ENCODE peak calls at places on chromosome 13, in four cellular contexts. A is A549, N is HepG2, R is K562. U is an unnamed sample.

GRCh38 chr13:31088826-31089420 is 72.8 kb downstream of the HSPH1 start:
- DNase-seq in R (no peak), N (no peak), A (no peak), U (no peak)

GRCh38 chr13:96984061-96984508 is 10.2 kb downstream of the OXGR1 start:
- DNase-seq in N (no peak), R (peak; percentile 8), A (no peak), U (no peak)

GRCh38 chr13:36217456-36217855 is 3.1 kb upstream of the SOHLH2 start:
- DNase-seq in A (no peak), N (no peak), R (no peak), U (no peak)

GRCh38 chr13:74443623-74444022 is 309.4 kb upstream of the KLF12 start:
- DNase-seq in R (no peak), A (peak; percentile 32), N (no peak), U (peak; percentile 85)

GRCh38 chr13:74795526-74795925 is 661.3 kb upstream of the KLF12 start:
- DNase-seq in A (no peak), N (no peak), R (no peak), U (no peak)

GRCh38 chr13:24071016-24071415 is 89.5 kb upstream of the SPATA13 start:
- DNase-seq in A (no peak), R (no peak), N (no peak), U (no peak)

GRCh38 chr13:100240109-100240779 is 151.4 kb downstream of the PCCA start:
- DNase-seq in N (no peak), A (no peak), R (no peak), U (peak; percentile 19)

GRCh38 chr13:40206241-40207109 is 460.0 kb downstream of the FOXO1 start:
- DNase-seq in A (no peak), N (no peak), R (no peak), U (peak; percentile 7)

GRCh38 chr13:83815598-83815997 is 66.7 kb downstream of the SLITRK1 start:
- DNase-seq in R (no peak), N (no peak), A (no peak), U (no peak)

GRCh38 chr13:111217661-111218060 is 102.6 kb downstream of the ARHGEF7 start:
- DNase-seq in A (no peak), R (no peak), N (no peak), U (no peak)

GRCh38 chr13:47111499-47111898 is 214.6 kb upstream of the HTR2A start:
- DNase-seq in A (no peak), R (peak; percentile 71), N (no peak), U (no peak)

GRCh38 chr13:48291730-48292129 is 11.8 kb upstream of the RB1 start:
- DNase-seq in R (no peak), A (no peak), N (peak; percentile 41), U (no peak)

GRCh38 chr13:28573595-28574373 is 78.9 kb upstream of the FLT1 start:
- DNase-seq in N (no peak), A (no peak), R (no peak), U (no peak)

GRCh38 chr13:76861859-76862258 is 24.3 kb downstream of the KCTD12 start:
- DNase-seq in R (no peak), A (no peak), N (no peak), U (no peak)

GRCh38 chr13:68888832-68889231 is 1218.8 kb upstream of the ATXN8OS start:
- DNase-seq in R (peak; percentile 1), N (no peak), A (no peak), U (no peak)

GRCh38 chr13:38922170-38922569 is 68.5 kb downstream of the STOML3 start:
- DNase-seq in N (no peak), R (no peak), A (no peak), U (no peak)

GRCh38 chr13:98599502-98600328 is 22.8 kb upstream of the STK24 start:
- DNase-seq in A (peak; percentile 9), N (peak; percentile 54), R (no peak), U (peak; percentile 9)

GRCh38 chr13:51760592-51760991 is 43.4 kb downstream of the DHRS12 start:
- DNase-seq in R (no peak), A (no peak), N (no peak), U (no peak)

GRCh38 chr13:40780822-40781401 is 8.5 kb upstream of the SLC25A15 start:
- DNase-seq in R (peak; percentile 51), A (peak; percentile 33), N (peak; percentile 54), U (peak; percentile 20)

GRCh38 chr13:48567521-48568331 is 34.8 kb upstream of the RCBTB2 start:
- DNase-seq in A (no peak), N (peak; percentile 70), R (no peak), U (no peak)

GRCh38 chr13:109719962-109720646 is 66.3 kb downstream of the IRS2 start:
- DNase-seq in A (peak; percentile 43), N (no peak), R (peak; percentile 45), U (no peak)

GRCh38 chr13:110067355-110068175 is 239.4 kb downstream of the COL4A1 start:
- DNase-seq in R (no peak), A (no peak), N (no peak), U (no peak)

GRCh38 chr13:75826391-75826790 is 190.3 kb downstream of the LMO7 start:
- DNase-seq in R (no peak), N (no peak), A (no peak), U (no peak)

GRCh38 chr13:102800145-102801041 is 1.5 kb downstream of the BIVM start:
- DNase-seq in A (peak; percentile 76), N (peak; percentile 66), R (peak; percentile 83), U (peak; percentile 68)

GRCh38 chr13:44921931-44922758 is 67.1 kb downstream of the NUFIP1 start:
- DNase-seq in A (peak; percentile 92), N (peak; percentile 81), R (no peak), U (peak; percentile 98)

GRCh38 chr13:62033932-62034331 is 618.3 kb upstream of the PCDH20 start:
- DNase-seq in N (no peak), R (no peak), A (no peak), U (no peak)

GRCh38 chr13:48804836-48805601 is 151.3 kb downstream of the CYSLTR2 start:
- DNase-seq in N (no peak), R (no peak), A (no peak), U (no peak)

DNA sequence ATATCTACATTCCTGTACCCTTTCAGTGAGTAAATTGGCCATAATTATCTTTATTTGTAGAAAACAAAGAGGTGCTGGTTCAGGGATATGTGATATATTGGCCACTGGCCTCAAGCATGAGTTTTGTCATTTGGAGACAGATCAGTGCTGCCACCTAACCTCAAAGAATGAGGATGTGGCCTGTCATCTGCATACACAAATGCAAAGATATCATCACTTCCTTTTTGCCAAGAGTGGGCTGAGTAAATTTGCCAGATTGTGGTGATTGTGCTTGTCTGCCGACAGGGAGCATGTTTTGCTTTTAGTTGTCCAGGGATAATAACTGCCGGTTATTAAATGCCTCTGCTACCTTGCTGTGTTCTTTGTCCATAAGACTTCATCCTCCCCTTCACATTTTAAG is 44.2 kb downstream of the WASF3 start:
- DNase-seq in A (no peak), N (no peak), R (no peak), U (peak; percentile 59)
- TF ChIP-seq MAZ in A (no peak), N (no peak), R (no peak), U (no peak)

DNA sequence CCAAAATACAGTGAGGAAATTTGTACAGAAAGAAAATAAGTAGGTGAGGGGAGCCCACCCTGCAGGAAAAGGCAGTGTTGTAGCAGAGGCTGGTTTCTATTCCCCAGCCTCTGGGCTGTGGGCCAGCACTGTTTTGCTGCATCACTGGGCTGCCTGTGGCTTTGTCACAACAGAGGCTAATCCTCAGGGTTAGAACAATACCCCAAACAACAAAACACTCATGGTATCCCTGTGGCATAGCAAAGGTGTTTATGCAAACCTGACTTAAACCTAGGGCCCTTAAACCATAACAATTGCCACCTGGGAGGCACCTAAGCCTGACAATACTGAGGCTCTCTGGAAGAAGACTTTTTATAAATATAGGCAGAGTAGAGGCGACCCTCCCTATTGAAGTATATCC is 314.7 kb downstream of the OLFM4 start:
- DNase-seq in R (no peak), N (no peak), A (no peak), U (no peak)
- TF ChIP-seq USF2 in R (no peak), N (no peak), A (no peak), U (no peak)

DNA sequence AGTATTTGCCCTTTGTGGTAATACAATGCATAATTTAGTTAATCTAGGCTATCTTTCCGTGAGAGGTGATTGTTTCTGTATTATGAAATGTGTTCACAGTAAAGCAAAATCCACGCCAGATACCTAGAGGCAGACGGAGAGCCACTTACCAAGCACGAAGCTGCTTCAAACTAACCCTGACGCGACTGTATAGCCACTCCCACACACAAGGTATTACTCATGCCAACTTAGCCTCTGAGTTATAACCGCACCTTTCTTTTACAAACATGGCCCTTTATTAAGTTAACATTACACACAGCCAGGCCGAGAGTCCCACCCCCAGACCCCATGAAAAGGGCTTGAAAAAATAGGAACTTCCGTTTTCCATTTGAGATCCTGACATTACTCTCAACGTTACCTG is 185.7 kb downstream of the ABCC4 start:
- DNase-seq in N (no peak), A (peak; percentile 94), R (no peak), U (no peak)
- TF ChIP-seq MAZ in N (no peak), A (no peak), R (no peak), U (no peak)

DNA sequence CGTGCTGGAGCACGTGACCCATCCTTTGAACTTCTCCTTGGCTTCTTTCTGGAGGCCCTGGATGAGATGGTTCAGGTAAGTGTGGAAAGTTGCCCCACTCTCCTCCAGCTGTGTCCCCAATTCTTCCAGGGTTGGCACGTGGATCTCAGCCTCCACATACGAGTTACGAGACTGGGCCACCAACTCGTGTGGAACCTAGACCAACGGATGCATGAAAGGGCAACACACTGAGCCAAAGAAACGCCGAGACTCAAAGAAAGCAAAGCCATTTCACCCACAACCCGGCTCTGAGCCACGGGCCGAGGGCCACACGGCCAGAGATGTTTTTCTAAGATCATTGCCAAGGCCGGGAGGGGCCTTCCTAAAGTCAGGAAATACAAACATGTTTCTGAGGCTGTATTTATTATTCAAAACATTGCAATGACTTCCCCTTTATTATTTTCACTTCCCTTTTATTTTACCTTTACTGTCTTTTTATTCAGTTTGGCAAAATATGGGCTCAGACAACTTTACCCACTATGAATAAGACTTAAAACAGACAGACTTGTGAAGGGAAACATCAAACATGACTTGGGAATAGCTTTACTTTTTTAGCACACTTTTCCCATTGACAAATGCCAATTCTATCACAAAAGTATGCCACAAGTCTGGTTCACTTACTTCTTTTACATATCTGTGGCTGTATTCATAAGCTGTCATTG is 94.6 kb downstream of the KL start:
- DNase-seq in N (no peak), R (no peak), A (no peak), U (peak; percentile 56)
- TF ChIP-seq USF2 in N (no peak), R (no peak), A (no peak), U (no peak)

GRCh38 chr13:93558637-93559036 is 332.0 kb downstream of the GPC6 start:
- DNase-seq in N (no peak), A (no peak), R (no peak), U (peak; percentile 16)
- TF ChIP-seq MAZ in N (no peak), A (no peak), R (no peak), U (no peak)

GRCh38 chr13:49869514-49869913 is 66.6 kb downstream of the SPRYD7 start:
- DNase-seq in R (peak; percentile 41), N (peak; percentile 53), A (peak; percentile 55), U (peak; percentile 36)
- TF ChIP-seq USF2 in R (no peak), N (no peak), A (no peak), U (no peak)

GRCh38 chr13:90305796-90306195 is 1041.7 kb upstream of the MIR17HG start:
- DNase-seq in A (no peak), R (no peak), N (no peak), U (no peak)
- TF ChIP-seq MAZ in A (no peak), R (no peak), N (no peak), U (no peak)

GRCh38 chr13:113493315-113493951 is 2.9 kb upstream of the DCUN1D2 start:
- DNase-seq in N (peak; percentile 90), A (peak; percentile 87), R (peak; percentile 66), U (peak; percentile 99)
- TF ChIP-seq USF2 in N (no peak), A (no peak), R (no peak), U (no peak)